ENCODE peak calls at places on chromosomes 12 and 14, in eight cellular contexts. W is stimulated activated CD4-positive, alpha-beta T cell treated with anti-CD3 and anti-CD28 coated beads, Interleukin-2, amount 100 ng/mL, for 48 hours; Y is SIG-M5; H is fibroblast of the conjunctiva; K is C1 segment of cervical spinal cord; B is HFFc6; U is NCI-H146; I is HCT116. Q is an unnamed sample.

GRCh38 chr12:124927325-124928094 is 13.1 kb upstream of the UBC start:
- DNase-seq in W (peak; percentile 99), Y (no peak), H (peak; percentile 75), K (no peak), B (peak; percentile 76), U (no peak), I (peak; percentile 84), Q (peak; percentile 96)

GRCh38 chr12:116065561-116065960 is 211.9 kb downstream of the MED13L start:
- DNase-seq in W (no peak), Y (no peak), H (peak; percentile 26), K (no peak), B (peak; percentile 35), U (no peak), I (no peak), Q (peak; percentile 33)

GRCh38 chr14:101288436-101289229 is 272.7 kb upstream of the DIO3 start:
- DNase-seq in W (no peak), Y (no peak), H (no peak), K (no peak), B (no peak), U (no peak), I (no peak), Q (peak; percentile 80)

GRCh38 chr12:85834378-85834777 is 1.8 kb downstream of the RASSF9 start:
- DNase-seq in W (no peak), Y (no peak), H (no peak), K (no peak), B (no peak), U (no peak), I (no peak), Q (peak; percentile 73)

GRCh38 chr12:103793512-103794045 is 47.5 kb downstream of the NT5DC3 start:
- DNase-seq in W (no peak), Y (no peak), H (no peak), K (no peak), B (no peak), U (no peak), I (no peak), Q (no peak)

GRCh38 chr12:44317651-44318126 is 481.8 kb downstream of the TMEM117 start:
- DNase-seq in W (no peak), Y (no peak), H (peak; percentile 31), K (no peak), B (peak; percentile 35), U (peak; percentile 62), I (peak; percentile 15), Q (peak; percentile 78)

GRCh38 chr12:98424726-98425401 is 90.5 kb upstream of the TMPO start:
- DNase-seq in W (peak; percentile 35), Y (no peak), H (peak; percentile 33), K (no peak), B (peak; percentile 57), U (peak; percentile 48), I (peak; percentile 57), Q (peak; percentile 93)

GRCh38 chr12:45337835-45338234 is 121.9 kb downstream of the ANO6 start:
- DNase-seq in W (no peak), Y (no peak), H (no peak), K (no peak), B (no peak), U (no peak), I (no peak), Q (no peak)

GRCh38 chr14:69693823-69694729 is 72.9 kb upstream of the SRSF5 start:
- DNase-seq in W (no peak), Y (no peak), H (no peak), K (no peak), B (no peak), U (peak; percentile 12), I (no peak), Q (peak; percentile 69)

Q was measured in left kidney.